ENCODE peak calls at places on chromosomes 1 and 21, in four cellular contexts. F is H1, Q is stomach, J is breast epithelium. Y is an unnamed sample.

GRCh38 chr1:63148825-63149645 is 173.3 kb upstream of the FOXD3 start:
- DNase-seq in F (peak), Q (peak), J (no peak), Y (no peak)

GRCh38 chr1:202058001-202058908 is 47.9 kb downstream of the ELF3 start:
- DNase-seq in F (no peak), Q (peak), J (no peak), Y (no peak)

GRCh38 chr21:15775981-15776380 is 46.2 kb downstream of the USP25 start:
- DNase-seq in F (no peak), Q (no peak), J (no peak), Y (no peak)

GRCh38 chr1:3119748-3120524 is 50.9 kb downstream of the PRDM16 start:
- DNase-seq in F (no peak), Q (no peak), J (no peak), Y (no peak)

GRCh38 chr1:24591781-24592180 is 35.9 kb downstream of the NCMAP start:
- DNase-seq in F (no peak), Q (no peak), J (no peak), Y (no peak)

GRCh38 chr1:215728206-215728605 is 161.1 kb downstream of the KCTD3 start:
- DNase-seq in F (no peak), Q (no peak), J (no peak), Y (no peak)

GRCh38 chr1:48645883-48646282 is 130.8 kb downstream of the BEND5 start:
- DNase-seq in F (no peak), Q (no peak), J (no peak), Y (no peak)

GRCh38 chr1:202135221-202135721 is 9.3 kb downstream of the ARL8A start:
- DNase-seq in F (no peak), Q (peak), J (no peak), Y (peak)

GRCh38 chr21:33023574-33024277 is 2.0 kb upstream of the OLIG2 start:
- DNase-seq in F (no peak), Q (no peak), J (no peak), Y (no peak)

GRCh38 chr1:223031690-223032601 is 111.1 kb downstream of the TLR5 start:
- DNase-seq in F (no peak), Q (no peak), J (no peak), Y (peak)

GRCh38 chr1:67579623-67580394 is 105.2 kb upstream of the GADD45A start:
- DNase-seq in F (no peak), Q (no peak), J (no peak), Y (no peak)

GRCh38 chr1:181021811-181022434 is 747 bp downstream of the STX6 start:
- DNase-seq in F (peak), Q (no peak), J (peak), Y (peak)

GRCh38 chr1:109274533-109275476 is 8.1 kb downstream of the PSRC1 start:
- DNase-seq in F (no peak), Q (peak), J (peak), Y (peak)

GRCh38 chr1:116182019-116182714 is 71.0 kb downstream of the MAB21L3 start:
- DNase-seq in F (no peak), Q (no peak), J (no peak), Y (no peak)

GRCh38 chr1:96995351-96995750 is 273.8 kb downstream of the PTBP2 start:
- DNase-seq in F (no peak), Q (no peak), J (no peak), Y (no peak)

GRCh38 chr21:33642896-33643657 is 776 bp downstream of the ITSN1 start:
- DNase-seq in F (no peak), Q (peak), J (no peak), Y (peak)

GRCh38 chr1:6870086-6870485 is 84.8 kb downstream of the CAMTA1 start:
- DNase-seq in F (no peak), Q (no peak), J (no peak), Y (no peak)

GRCh38 chr1:47684964-47685762 is 247.3 kb downstream of the FOXD2 start:
- DNase-seq in F (no peak), Q (no peak), J (no peak), Y (peak)

GRCh38 chr1:169364948-169365347 is 2.6 kb downstream of the NME7 start:
- DNase-seq in F (no peak), Q (no peak), J (no peak), Y (no peak)

GRCh38 chr1:93081716-93082115 is 2.6 kb downstream of the MTF2 start:
- DNase-seq in F (no peak), Q (no peak), J (no peak), Y (no peak)

GRCh38 chr1:19363526-19364152 is 51.5 kb downstream of the SLC66A1 start:
- DNase-seq in F (no peak), Q (no peak), J (no peak), Y (no peak)

GRCh38 chr1:156090138-156090821 is 8.0 kb upstream of the MEX3A start:
- DNase-seq in F (no peak), Q (no peak), J (no peak), Y (no peak)

GRCh38 chr1:29858646-29859045 is 622.3 kb downstream of the PTPRU start:
- DNase-seq in F (no peak), Q (no peak), J (no peak), Y (no peak)

GRCh38 chr1:170893655-170894297 is 41.6 kb upstream of the MROH9 start:
- DNase-seq in F (no peak), Q (no peak), J (no peak), Y (no peak)

GRCh38 chr1:9275567-9276034 is 17.1 kb upstream of the SPSB1 start:
- DNase-seq in F (no peak), Q (peak), J (no peak), Y (no peak)

GRCh38 chr1:81867235-81867634 is 66.5 kb downstream of the ADGRL2 start:
- DNase-seq in F (no peak), Q (no peak), J (no peak), Y (no peak)

GRCh38 chr1:52751589-52752306 is 25.5 kb downstream of the ZYG11B start:
- DNase-seq in F (no peak), Q (peak), J (no peak), Y (no peak)

GRCh38 chr21:16454371-16454770 is 724.6 kb downstream of the USP25 start:
- DNase-seq in F (no peak), Q (no peak), J (no peak), Y (no peak)

GRCh38 chr1:215473943-215474342 is 93.2 kb upstream of the KCTD3 start:
- DNase-seq in F (no peak), Q (no peak), J (no peak), Y (no peak)

GRCh38 chr1:204314209-204314892 is 45.4 kb downstream of the PLEKHA6 start:
- DNase-seq in F (no peak), Q (no peak), J (peak), Y (no peak)

GRCh38 chr1:111535256-111536191 is 32.1 kb upstream of the ADORA3 start:
- DNase-seq in F (no peak), Q (no peak), J (no peak), Y (peak)

GRCh38 chr1:81606656-81607055 is 194.1 kb upstream of the ADGRL2 start:
- DNase-seq in F (no peak), Q (no peak), J (no peak), Y (no peak)

GRCh38 chr1:67710417-67710816 is 25.4 kb downstream of the GADD45A start:
- DNase-seq in F (no peak), Q (no peak), J (no peak), Y (no peak)

GRCh38 chr1:107896946-107897345 is 68.0 kb downstream of the VAV3 start:
- DNase-seq in F (no peak), Q (no peak), J (no peak), Y (no peak)

GRCh38 chr1:232837085-232837484 is 31.9 kb downstream of the MAP10 start:
- DNase-seq in F (no peak), Q (no peak), J (no peak), Y (no peak)

DNA sequence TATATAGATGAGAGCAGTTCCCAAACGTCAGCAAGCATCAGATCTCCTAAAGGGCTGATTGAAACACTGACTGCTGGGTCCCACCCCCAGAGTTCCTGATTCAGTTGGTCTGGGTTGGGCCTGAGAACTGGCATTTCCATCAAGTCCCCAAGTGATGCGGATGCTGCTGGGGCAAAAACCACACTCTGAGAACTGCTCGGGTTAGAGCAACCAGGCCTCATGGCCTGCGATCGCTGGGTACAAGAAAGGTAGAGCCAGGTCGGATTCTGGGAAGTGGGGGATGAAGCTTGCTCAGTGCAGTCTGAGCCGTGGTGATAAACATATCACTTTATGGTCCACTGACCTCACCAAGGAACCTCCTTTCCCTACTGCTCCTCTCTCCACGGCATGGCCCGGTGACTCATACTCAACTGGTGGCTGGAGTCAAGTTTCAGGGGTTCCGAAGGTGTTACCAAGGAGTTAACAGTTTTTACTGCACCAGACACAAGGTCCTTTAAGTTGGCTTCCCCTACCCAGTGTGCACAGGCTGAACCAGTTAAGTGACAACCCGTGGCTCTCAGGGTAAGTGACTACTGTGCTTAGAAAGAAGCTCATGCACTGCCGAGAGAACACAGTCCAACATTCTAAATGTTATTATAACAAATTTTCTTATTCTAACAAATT is 153.5 kb downstream of the TGFBR3 start:
- DNase-seq in F (no peak), Q (no peak), J (no peak), Y (peak)
- TF ChIP-seq POLR2AphosphoS5 in F (no peak), Q (no peak), J (no peak), Y (no peak)

DNA sequence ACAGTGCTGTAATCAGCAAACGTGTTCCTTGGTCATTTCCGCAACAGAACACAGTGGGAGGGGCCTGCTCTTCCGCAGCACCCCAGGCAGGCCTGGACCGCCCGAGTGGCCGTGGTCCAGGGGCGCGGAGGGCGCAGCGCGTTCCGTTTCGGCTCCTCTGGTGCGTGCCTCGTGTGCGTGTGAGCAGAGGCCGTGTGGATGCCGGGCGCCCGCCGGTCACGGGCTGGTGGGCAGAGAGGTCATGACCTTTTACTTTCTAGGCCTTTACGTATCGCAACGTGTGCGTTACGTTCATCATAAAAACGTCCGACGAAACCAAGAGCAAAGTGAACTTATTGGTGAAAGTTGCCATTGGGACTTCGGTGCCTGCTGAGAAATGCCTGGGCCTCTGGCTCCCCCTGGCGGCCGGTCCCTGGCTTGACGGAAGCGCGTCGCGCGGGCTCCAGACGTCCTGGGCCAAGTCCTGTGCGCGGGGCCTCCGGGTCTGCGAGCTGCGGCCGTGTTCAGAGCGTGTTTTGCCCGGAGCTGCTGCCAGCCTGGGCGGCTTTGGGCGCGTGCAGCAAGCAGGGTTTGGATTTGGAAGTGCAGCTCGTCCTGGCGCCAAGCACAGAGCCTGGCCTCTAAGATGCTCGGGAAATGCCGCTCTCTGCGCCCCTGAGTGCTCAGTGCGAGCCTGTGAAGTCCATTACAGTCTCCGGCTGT is 34.4 kb downstream of the COL18A1 start:
- DNase-seq in F (peak), Q (peak), J (peak), Y (peak)
- H3K4me3 ChIP-seq in F (no peak), Q (peak), J (peak), Y (peak)

GRCh38 chr1:1402081-1402900 is 3.2 kb upstream of the CCNL2 start:
- DNase-seq in F (no peak), Q (no peak), J (no peak), Y (no peak)

GRCh38 chr1:1399870-1400575 is 888 bp upstream of the CCNL2 start:
- DNase-seq in F (no peak), Q (no peak), J (no peak), Y (no peak)

GRCh38 chr1:1400576-1401456 is 1.7 kb upstream of the CCNL2 start:
- DNase-seq in F (no peak), Q (no peak), J (no peak), Y (no peak)

GRCh38 chr1:1403543-1404112 is 3.5 kb downstream of the MRPL20 start:
- DNase-seq in F (no peak), Q (no peak), J (no peak), Y (no peak)

GRCh38 chr1:1401457-1402010 is 2.4 kb upstream of the CCNL2 start:
- DNase-seq in F (no peak), Q (no peak), J (no peak), Y (no peak)
- TF ChIP-seq POLR2AphosphoS5 in F (peak), Q (no peak), J (no peak), Y (no peak)

DNA sequence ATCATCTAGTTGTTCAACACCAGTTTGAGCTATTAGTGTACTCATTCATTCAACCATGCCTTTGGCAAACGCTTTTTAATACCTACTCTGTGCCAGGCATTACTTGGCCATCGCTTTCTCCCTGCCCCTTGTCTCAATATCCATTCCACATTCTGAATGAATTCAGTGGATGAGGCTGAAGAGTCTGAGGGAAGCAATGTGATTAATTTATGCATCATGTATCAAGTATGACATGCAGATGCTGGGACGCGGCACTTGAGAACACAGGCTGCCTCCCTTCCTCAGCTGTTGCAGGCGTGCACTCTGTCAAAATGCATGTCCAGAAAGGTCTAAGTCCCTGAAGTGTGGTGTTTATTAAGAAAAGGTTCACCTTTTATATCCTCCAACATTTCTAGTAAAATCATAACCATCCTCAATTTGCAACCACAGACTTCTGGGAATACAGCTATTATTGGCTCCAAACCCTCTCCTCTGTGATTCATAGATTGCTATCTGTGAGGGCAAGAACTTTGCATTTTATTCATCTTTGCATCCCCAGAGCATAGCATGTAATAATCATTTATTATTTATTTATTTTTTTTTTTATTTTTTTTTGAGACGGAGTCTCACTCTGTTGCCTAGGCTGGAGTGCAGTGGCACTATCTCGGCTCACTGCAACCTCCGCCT is 22.6 kb upstream of the RAB3GAP2 start:
- DNase-seq in F (no peak), Q (no peak), J (no peak), Y (no peak)
- H3K4me3 ChIP-seq in F (no peak), Q (no peak), J (no peak), Y (no peak)

DNA sequence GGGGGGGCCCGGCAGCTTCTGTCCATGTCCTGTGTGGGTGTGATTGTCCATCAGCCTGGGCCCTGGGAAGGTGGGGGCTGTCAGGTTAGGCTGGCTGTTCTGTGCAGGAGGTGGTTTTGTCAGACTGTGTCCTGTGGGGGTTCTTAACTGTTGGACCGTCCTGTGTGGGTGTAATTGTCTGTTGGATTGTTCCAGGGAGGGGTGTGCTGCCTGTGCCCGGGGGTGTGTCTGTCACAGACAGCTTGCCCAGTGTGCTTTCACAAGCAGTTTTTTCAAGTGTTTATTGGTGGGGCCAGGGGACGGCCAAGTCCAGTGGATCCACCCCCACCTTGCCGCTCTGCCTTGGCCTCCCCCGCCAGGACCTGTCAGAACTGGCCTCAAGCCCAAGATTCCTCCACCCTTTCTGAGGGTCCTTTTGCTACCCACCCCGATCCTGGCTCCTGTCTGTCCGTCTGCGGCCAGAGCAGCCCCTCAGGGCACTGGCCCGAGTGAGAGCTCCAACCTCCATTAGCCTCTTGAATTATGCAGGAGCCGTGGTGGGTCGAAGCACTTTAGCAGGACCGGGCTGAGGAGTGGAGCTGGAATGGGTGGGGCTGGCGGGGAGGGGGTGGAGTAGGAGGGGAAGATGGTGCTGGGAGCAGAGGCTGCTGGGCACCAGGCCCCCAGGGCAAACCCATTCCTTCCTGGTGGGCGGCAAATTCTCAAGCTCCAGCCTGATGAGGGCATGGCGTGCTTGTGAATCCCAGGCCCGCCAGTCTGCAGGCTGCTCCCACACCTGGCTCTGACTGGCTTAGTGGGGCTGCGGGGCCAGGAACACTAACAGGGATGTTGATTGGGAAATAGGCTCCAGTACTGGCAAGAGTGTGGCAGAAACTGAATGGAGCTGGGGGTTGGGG is 47.2 kb downstream of the PTPRF start:
- DNase-seq in F (no peak), Q (no peak), J (no peak), Y (no peak)
- TF ChIP-seq POLR2AphosphoS5 in F (no peak), Q (no peak), J (no peak), Y (no peak)

GRCh38 chr1:113021430-113022085 is 51.4 kb upstream of the LRIG2 start:
- DNase-seq in F (no peak), Q (no peak), J (no peak), Y (no peak)
- H3K4me3 ChIP-seq in F (no peak), Q (no peak), J (no peak), Y (no peak)

GRCh38 chr1:151542710-151543129 is 2.6 kb downstream of the TUFT1 start:
- DNase-seq in F (no peak), Q (no peak), J (no peak), Y (no peak)

GRCh38 chr1:151537112-151537511 is 3.0 kb upstream of the TUFT1 start:
- DNase-seq in F (no peak), Q (no peak), J (no peak), Y (no peak)

GRCh38 chr1:151540982-151541377 is 871 bp downstream of the TUFT1 start:
- DNase-seq in F (no peak), Q (peak), J (no peak), Y (no peak)

GRCh38 chr1:151539321-151540020 is 638 bp upstream of the TUFT1 start:
- DNase-seq in F (no peak), Q (peak), J (peak), Y (peak)

GRCh38 chr1:151540021-151540981 is at the start of gene TUFT1:
- DNase-seq in F (peak), Q (peak), J (peak), Y (peak)
- TF ChIP-seq POLR2AphosphoS5 in F (peak), Q (peak), J (peak), Y (peak)

GRCh38 chr1:212286437-212287131 is 1.4 kb downstream of the PPP2R5A start:
- DNase-seq in F (no peak), Q (peak), J (peak), Y (no peak)

GRCh38 chr1:212287261-212287895 is 2.2 kb downstream of the PPP2R5A start:
- DNase-seq in F (no peak), Q (no peak), J (no peak), Y (no peak)

GRCh38 chr1:212290608-212291007 is 5.4 kb downstream of the PPP2R5A start:
- DNase-seq in F (no peak), Q (no peak), J (no peak), Y (no peak)

GRCh38 chr1:212289262-212290077 is 4.3 kb downstream of the PPP2R5A start:
- DNase-seq in F (no peak), Q (no peak), J (no peak), Y (no peak)

GRCh38 chr1:212288614-212289013 is 3.4 kb downstream of the PPP2R5A start:
- DNase-seq in F (no peak), Q (no peak), J (no peak), Y (no peak)
- H3K4me3 ChIP-seq in F (no peak), Q (peak), J (peak), Y (peak)

Y was measured in sigmoid colon.